ENCODE peak calls at places on chromosomes 12 and 14, in four cellular contexts. F, L, T and B are unnamed samples.

GRCh38 chr12:108884116-108885012 is 4.5 kb downstream of the DAO start:
- DNase-seq in F (peak; percentile 53), L (peak; percentile 4), T (peak; percentile 21), B (peak; percentile 52)

GRCh38 chr12:102883204-102883799 is 33.7 kb downstream of the PAH start:
- DNase-seq in F (peak; percentile 82), L (no peak), T (peak; percentile 79), B (peak; percentile 68)

GRCh38 chr12:93323625-93324165 is 54.0 kb upstream of the NUDT4 start:
- DNase-seq in F (no peak), L (no peak), T (no peak), B (no peak)

GRCh38 chr12:108861878-108862587 is 4.7 kb upstream of the SSH1 start:
- DNase-seq in F (no peak), L (no peak), T (no peak), B (no peak)

GRCh38 chr12:32312049-32312670 is 87.2 kb upstream of the FGD4 start:
- DNase-seq in F (peak; percentile 55), L (no peak), T (peak; percentile 80), B (peak; percentile 79)

GRCh38 chr12:11991604-11992003 is 79.1 kb upstream of the BCL2L14 start:
- DNase-seq in F (peak; percentile 40), L (no peak), T (no peak), B (no peak)

GRCh38 chr14:60622920-60623263 is 26.4 kb downstream of the SIX1 start:
- DNase-seq in F (peak; percentile 40), L (no peak), T (no peak), B (no peak)

GRCh38 chr12:12054993-12055392 is 15.7 kb upstream of the BCL2L14 start:
- DNase-seq in F (no peak), L (no peak), T (no peak), B (no peak)

GRCh38 chr12:98870521-98870920 is 225.4 kb downstream of the APAF1 start:
- DNase-seq in F (no peak), L (no peak), T (peak; percentile 90), B (peak; percentile 5)

GRCh38 chr14:77882098-77882497 is 82.2 kb downstream of the ADCK1 start:
- DNase-seq in F (peak; percentile 47), L (no peak), T (peak; percentile 92), B (peak; percentile 68)

GRCh38 chr14:68793734-68794129 is 865 bp upstream of the ZFP36L1 start:
- DNase-seq in F (no peak), L (no peak), T (no peak), B (no peak)

GRCh38 chr14:105581551-105582341 is 55.4 kb downstream of the TMEM121 start:
- DNase-seq in F (no peak), L (no peak), T (no peak), B (no peak)

GRCh38 chr14:23725980-23726746 is 90.0 kb downstream of the DHRS2 start:
- DNase-seq in F (peak; percentile 23), L (no peak), T (no peak), B (no peak)

GRCh38 chr12:106345739-106346138 is 11.8 kb upstream of the POLR3B start:
- DNase-seq in F (peak; percentile 18), L (no peak), T (peak; percentile 27), B (peak; percentile 70)

GRCh38 chr12:2845280-2845679 is 10.4 kb upstream of the NRIP2 start:
- DNase-seq in F (peak; percentile 42), L (no peak), T (no peak), B (no peak)

GRCh38 chr14:89190779-89191513 is 226.1 kb downstream of the FOXN3 start:
- DNase-seq in F (no peak), L (no peak), T (peak; percentile 100), B (peak; percentile 96)

GRCh38 chr12:65534105-65534841 is 255.8 kb downstream of the MSRB3 start:
- DNase-seq in F (no peak), L (no peak), T (no peak), B (no peak)

GRCh38 chr14:65321370-65321875 is 91.1 kb upstream of the FUT8 start:
- DNase-seq in F (no peak), L (no peak), T (no peak), B (no peak)

GRCh38 chr14:73227812-73228781 is 9.2 kb upstream of the PAPLN start:
- DNase-seq in F (peak; percentile 93), L (no peak), T (no peak), B (no peak)

GRCh38 chr12:51714666-51715065 is 123.6 kb downstream of the SCN8A start:
- DNase-seq in F (peak; percentile 49), L (no peak), T (no peak), B (no peak)

GRCh38 chr14:105532735-105533141 is 6.4 kb downstream of the TMEM121 start:
- DNase-seq in F (peak; percentile 76), L (no peak), T (no peak), B (no peak)

GRCh38 chr14:96307434-96307833 is 51.4 kb downstream of the BDKRB1 start:
- DNase-seq in F (no peak), L (no peak), T (no peak), B (no peak)

GRCh38 chr12:131511803-131512564 is 198.9 kb upstream of the SFSWAP start:
- DNase-seq in F (no peak), L (no peak), T (no peak), B (no peak)

GRCh38 chr12:113465808-113466769 is 5.6 kb downstream of the LHX5 start:
- DNase-seq in F (no peak), L (no peak), T (no peak), B (no peak)

GRCh38 chr12:124695861-124696260 is 128.4 kb upstream of the NCOR2 start:
- DNase-seq in F (no peak), L (no peak), T (no peak), B (peak; percentile 31)

GRCh38 chr14:23566112-23566781 is 1.3 kb downstream of the AP1G2 start:
- DNase-seq in F (no peak), L (no peak), T (no peak), B (no peak)

GRCh38 chr12:33757701-33758100 is 264.6 kb upstream of the ALG10 start:
- DNase-seq in F (no peak), L (no peak), T (no peak), B (no peak)

GRCh38 chr12:72677187-72677586 is 405.0 kb downstream of the TRHDE start:
- DNase-seq in F (no peak), L (no peak), T (no peak), B (no peak)